ENCODE peak calls at places on chromosomes 16 and 17, in four cellular contexts. M is lower lobe of right lung; P is transverse colon; T is CD8-positive, alpha-beta T cell. Y is an unnamed sample.

GRCh38 chr17:69820881-69821473 is 254.0 kb upstream of the KCNJ16 start:
- DNase-seq in M (no peak), T (no peak), P (no peak), Y (no peak)

GRCh38 chr16:836221-836620 is 35.7 kb upstream of the GNG13 start:
- DNase-seq in T (no peak), M (no peak), P (no peak), Y (no peak)

GRCh38 chr16:11440657-11441012 is 95.4 kb downstream of the RMI2 start:
- DNase-seq in T (no peak), M (no peak), P (no peak), Y (no peak)

GRCh38 chr17:28567604-28568003 is 3.7 kb downstream of the PIGS start:
- DNase-seq in T (no peak), P (no peak), M (no peak), Y (no peak)

GRCh38 chr17:29069526-29070041 is 26.6 kb downstream of the PIPOX start:
- DNase-seq in P (no peak), M (no peak), T (no peak), Y (no peak)

GRCh38 chr16:79629003-79629402 is 28.5 kb upstream of the MAF start:
- DNase-seq in M (no peak), T (no peak), P (no peak), Y (no peak)

GRCh38 chr17:12041316-12041715 is 20.6 kb downstream of the MAP2K4 start:
- DNase-seq in P (no peak), T (no peak), M (no peak), Y (no peak)

GRCh38 chr16:785563-786535 is 2.3 kb downstream of the RPUSD1 start:
- DNase-seq in T (peak; percentile 50), M (peak; percentile 87), P (peak; percentile 76), Y (no peak)

DNA sequence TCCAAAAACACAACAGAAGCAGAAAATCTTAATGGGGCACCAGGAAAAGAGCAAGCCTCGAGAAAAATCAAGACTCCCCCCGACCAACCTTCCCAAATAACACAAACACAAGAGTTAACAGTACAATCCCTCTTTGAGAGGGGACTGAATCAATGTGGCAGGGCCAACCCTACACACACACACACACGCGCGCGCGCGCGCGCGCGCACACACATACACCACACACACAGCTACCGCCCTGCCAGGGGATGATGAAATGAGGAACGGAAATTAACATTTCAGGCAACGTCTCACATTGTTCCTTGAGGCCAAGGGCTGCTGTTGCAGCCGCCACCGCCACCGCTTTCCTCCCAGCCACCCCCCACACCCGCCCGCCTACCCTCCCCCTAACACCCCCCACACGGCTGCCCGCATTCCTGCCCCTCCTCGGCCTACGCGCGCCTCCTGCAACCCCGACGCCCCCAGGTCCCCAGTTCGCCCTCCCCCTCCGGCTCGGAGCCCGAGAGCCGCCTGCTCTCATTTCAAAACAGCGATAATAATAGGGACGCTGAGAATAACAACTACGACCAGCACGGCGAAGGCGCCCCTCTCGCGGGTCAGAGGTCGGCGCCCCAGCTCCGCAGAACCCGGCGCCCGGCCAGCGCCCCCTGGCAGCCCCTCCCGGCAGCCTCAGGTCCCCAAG is 1.2 kb downstream of the ANKRD11 start:
- DNase-seq in M (peak; percentile 91), T (peak; percentile 74), P (peak; percentile 88), Y (peak; percentile 79)
- H3K4me1 ChIP-seq in M (peaks cover 63% of the 10 kb centered on the region), T (peaks cover 61% of the 10 kb centered on the region), P (peaks cover 49% of the 10 kb centered on the region), Y (peaks cover 42% of the 10 kb centered on the region)

DNA sequence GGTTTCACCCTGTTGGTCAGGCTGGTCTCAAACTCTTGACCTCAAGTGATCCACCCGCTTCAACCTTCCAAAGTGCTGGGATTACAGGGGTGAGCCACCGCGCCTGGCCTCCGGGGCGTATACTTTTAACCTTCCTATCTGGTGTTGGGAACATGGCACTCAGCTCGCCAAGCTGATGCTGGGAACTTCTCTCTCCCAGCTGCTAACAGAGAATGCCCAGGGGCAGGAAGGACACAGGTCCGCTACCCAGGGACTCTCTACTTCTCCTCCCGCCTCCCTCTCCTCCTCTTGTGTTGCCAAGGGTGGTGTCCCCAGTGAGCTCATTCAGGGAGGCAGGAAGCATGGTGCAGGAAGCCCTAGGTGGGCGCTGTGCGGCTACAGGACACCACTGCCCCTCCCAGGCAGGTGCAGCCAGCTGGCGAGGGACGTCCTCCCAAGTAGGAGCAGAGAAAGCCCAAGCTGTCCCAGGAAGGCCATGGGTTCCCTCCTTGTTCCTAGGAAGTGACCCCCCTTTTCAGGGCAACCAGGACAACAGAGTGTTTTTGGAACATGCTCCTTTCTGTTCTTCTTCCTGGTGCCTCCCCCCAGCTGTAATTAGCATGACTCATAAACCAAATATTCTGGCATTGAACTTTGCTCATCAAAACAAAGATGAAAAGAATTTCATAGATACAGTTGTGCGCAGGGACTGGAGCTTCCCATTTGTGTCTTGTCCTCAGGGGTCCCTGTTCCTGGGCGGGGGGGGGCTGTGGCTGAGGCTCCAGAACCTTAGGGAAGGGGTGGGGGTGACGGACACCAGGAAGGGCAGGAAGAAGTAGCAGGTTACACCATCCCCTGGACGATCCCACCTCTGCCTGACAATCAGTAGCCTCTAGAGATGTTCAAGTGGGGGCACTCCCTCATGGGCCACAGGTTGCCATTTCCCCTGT is 2.6 kb downstream of the C1QTNF1 start:
- DNase-seq in P (peak; percentile 56), M (no peak), T (no peak), Y (peak; percentile 52)
- TF ChIP-seq CTCF in P (no peak), M (no peak), T (no peak), Y (no peak)

DNA sequence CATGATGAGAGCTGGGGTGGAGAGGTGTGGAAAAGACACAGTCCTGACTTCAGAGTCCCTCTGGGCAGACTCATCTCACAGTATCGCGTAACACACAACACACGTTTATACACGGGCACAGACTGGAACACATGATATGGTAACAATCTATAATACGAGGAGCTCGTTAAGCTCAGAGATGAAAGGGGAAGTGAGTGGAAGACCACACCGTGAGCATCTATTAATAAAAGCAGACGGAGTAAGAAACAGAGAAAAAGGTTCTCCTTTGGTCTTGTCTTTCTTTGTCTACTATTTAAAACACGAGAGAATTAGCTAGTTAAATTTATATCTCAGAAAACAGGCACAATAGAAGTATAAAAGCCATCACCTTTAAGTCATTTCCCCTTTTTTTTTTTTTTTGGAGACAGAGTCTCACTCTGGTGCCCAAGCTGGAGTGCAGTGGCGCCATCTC is 13.5 kb downstream of the ANKRD11 start:
- DNase-seq in M (no peak), T (no peak), P (no peak), Y (no peak)
- H3K4me1 ChIP-seq in M (peaks cover 97% of the 10 kb centered on the region), T (peaks cover 91% of the 10 kb centered on the region), P (peaks cover 58% of the 10 kb centered on the region), Y (peaks cover 94% of the 10 kb centered on the region)

GRCh38 chr16:50833929-50834328 is 92.0 kb downstream of the CYLD start:
- DNase-seq in M (no peak), P (no peak), T (no peak), Y (no peak)

GRCh38 chr16:50830698-50831097 is 88.8 kb downstream of the CYLD start:
- DNase-seq in P (no peak), T (no peak), M (no peak), Y (no peak)

GRCh38 chr16:50828164-50828702 is 86.3 kb downstream of the CYLD start:
- DNase-seq in M (no peak), T (no peak), P (no peak), Y (no peak)

GRCh38 chr16:50834701-50835100 is 92.8 kb downstream of the CYLD start:
- DNase-seq in T (no peak), P (no peak), M (no peak), Y (no peak)

DNA sequence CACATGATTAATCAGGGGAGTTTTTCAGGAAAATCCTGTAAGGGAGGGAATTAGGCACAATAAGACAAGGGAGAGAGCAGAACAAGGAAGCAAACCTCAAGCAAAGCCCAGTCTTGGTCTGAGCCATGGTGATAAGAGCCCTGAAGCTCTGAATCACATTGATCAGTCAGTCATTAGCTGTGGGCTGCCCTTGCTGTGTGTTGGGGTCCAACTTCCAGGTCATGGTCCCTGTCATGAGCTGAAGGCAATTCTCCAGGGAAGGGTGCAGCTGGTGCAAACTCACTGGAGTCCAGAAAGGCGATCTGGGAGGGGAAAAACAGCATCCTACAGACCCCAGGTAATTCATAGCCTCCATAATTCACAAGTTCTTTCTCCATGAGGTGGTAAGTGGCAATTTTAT is 89.9 kb downstream of the CYLD start:
- DNase-seq in M (no peak), T (no peak), P (no peak), Y (no peak)
- TF ChIP-seq CTCF in M (no peak), T (no peak), P (no peak), Y (no peak)

GRCh38 chr16:89385712-89386111 is 104.6 kb downstream of the ANKRD11 start:
- DNase-seq in M (no peak), P (no peak), T (no peak), Y (no peak)
- H3K4me1 ChIP-seq in M (peaks cover 53% of the 10 kb centered on the region), P (peaks cover 23% of the 10 kb centered on the region), T (peaks cover 66% of the 10 kb centered on the region), Y (peaks cover 24% of the 10 kb centered on the region)

DNA sequence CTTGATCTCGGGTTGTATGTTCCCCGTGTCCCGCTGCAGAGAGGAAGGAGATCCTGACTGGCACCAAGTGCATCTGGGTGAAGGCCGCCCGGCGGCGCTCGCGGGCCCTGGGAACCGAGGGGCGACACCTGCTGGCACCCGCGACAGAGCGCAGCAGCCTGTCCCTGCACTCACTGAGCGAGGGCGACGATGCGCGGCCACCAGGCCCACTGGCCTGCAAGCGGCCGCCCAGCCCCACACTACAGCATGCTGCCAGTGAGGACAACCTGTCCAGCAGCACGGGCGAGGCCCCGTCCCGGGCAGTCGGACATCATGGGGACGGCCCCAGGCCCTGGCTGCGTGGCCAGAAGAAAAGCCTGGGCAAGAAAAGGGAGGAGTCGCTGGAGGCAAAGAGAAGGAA is 7.5 kb downstream of the BTBD17 start:
- DNase-seq in P (peak; percentile 55), M (no peak), T (peak; percentile 12), Y (no peak)
- TF ChIP-seq CTCF in P (peak; percentile 48), M (peak; percentile 53), T (peak; percentile 54), Y (peak; percentile 30)

GRCh38 chr17:81386141-81386645 is 9.1 kb upstream of the BAHCC1 start:
- DNase-seq in M (no peak), P (peak; percentile 34), T (no peak), Y (no peak)
- H3K4me1 ChIP-seq in M (peaks cover 39% of the 10 kb centered on the region), P (peaks cover 39% of the 10 kb centered on the region), T (peaks cover 6% of the 10 kb centered on the region), Y (no peaks in the 10 kb centered on the region)

DNA sequence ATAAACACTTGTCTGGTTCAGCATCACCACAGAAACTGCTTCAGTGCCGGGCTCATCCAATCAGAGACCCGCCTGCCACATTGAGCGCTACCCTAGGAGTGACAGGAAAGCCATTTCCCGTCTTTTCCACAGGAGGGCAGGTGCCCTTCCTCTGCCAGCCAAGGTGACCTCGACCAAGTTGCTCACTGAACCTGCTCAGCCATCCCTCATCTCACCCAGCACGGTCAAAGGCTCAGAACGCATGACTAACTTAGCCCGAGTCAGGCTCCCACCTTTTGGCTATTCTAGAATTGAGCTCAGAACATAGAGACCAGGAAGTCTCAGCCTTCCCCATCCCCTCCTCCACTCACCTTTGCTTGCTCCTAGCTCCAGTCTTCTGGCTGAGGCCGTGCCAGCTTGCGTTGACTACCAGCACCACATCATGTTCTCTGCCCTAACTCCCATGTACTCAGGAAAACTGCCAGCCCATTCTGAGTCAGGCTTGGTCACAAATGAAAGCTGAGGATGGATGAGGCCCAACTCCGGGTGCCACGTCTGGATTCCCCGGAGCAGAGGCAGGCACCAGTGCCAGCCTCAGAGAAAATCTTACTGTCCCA is 15.6 kb downstream of the MRPS23 start:
- DNase-seq in T (no peak), P (no peak), M (no peak), Y (no peak)
- TF ChIP-seq CTCF in T (no peak), P (no peak), M (no peak), Y (no peak)

DNA sequence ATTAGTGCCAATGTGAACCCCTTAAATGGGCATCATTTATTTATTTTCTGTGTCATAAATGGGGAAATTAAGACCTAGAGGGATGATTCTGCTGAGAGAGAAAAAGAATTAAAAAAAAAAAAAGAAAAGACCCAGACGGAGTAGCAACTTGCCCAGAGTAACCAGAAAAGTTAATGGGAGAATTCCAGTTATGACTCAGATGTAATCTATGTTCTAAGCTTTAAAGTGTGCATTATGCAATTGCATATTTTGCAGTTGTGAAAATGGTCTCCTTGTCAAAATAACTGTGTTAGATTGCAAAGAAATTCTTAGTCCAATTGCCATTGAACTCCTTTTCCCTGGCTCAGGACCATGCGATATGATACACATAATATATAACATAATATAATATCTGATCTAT is 38.6 kb upstream of the TBX2 start:
- DNase-seq in M (no peak), P (no peak), T (no peak), Y (no peak)
- H3K4me1 ChIP-seq in M (no peaks in the 10 kb centered on the region), P (no peaks in the 10 kb centered on the region), T (no peaks in the 10 kb centered on the region), Y (peaks cover 27% of the 10 kb centered on the region)